ENCODE peak calls at places on chromosomes 2 and 18, in six cellular contexts. W is H54; J is NCI-H1092 treated with DMSO at 0.1 percent for 48 hours; E is RWPE2; O is stimulated activated CD8-positive, alpha-beta memory T cell treated with anti-CD3 and anti-CD28 coated beads, Interleukin-4, amount 100 ng/mL, for 1 hour; A is left cardiac atrium. X is an unnamed sample.

GRCh38 chr2:171671867-171672266 is 15.4 kb upstream of the DYNC1I2 start:
- DNase-seq in J (no peak), E (no peak), O (no peak), A (no peak), W (no peak), X (no peak)

GRCh38 chr18:35553300-35553699 is 28.2 kb upstream of the GALNT1 start:
- DNase-seq in A (no peak), O (no peak), J (no peak), E (no peak), W (no peak), X (no peak)

GRCh38 chr2:159557437-159558034 is 58.8 kb downstream of the BAZ2B start:
- DNase-seq in W (no peak), E (no peak), O (no peak), J (no peak), A (no peak), X (no peak)

GRCh38 chr2:169038338-169038757 is 7.2 kb upstream of the ABCB11 start:
- DNase-seq in W (peak; percentile 2), E (no peak), A (no peak), O (no peak), J (no peak), X (no peak)

GRCh38 chr2:190887089-190887488 is 6.5 kb downstream of the GLS start:
- DNase-seq in E (no peak), A (no peak), O (no peak), J (no peak), W (no peak), X (no peak)

GRCh38 chr2:105935048-105935447 is 190.3 kb downstream of the NCK2 start:
- DNase-seq in O (no peak), A (no peak), W (no peak), J (no peak), E (no peak), X (no peak)

GRCh38 chr18:67511840-67512239 is 4.7 kb downstream of the DSEL start:
- DNase-seq in E (no peak), O (no peak), W (no peak), A (no peak), J (no peak), X (no peak)

GRCh38 chr18:79845164-79845563 is 47.4 kb downstream of the KCNG2 start:
- DNase-seq in O (no peak), A (no peak), E (no peak), W (no peak), J (no peak), X (no peak)

GRCh38 chr2:42141687-42142475 is 27.3 kb upstream of the EML4 start:
- DNase-seq in E (no peak), J (peak; percentile 22), W (no peak), O (no peak), A (peak; percentile 67), X (peak; percentile 88)

GRCh38 chr18:50193796-50194622 is 938 bp downstream of the MYO5B start:
- DNase-seq in W (no peak), J (no peak), E (no peak), O (no peak), A (no peak), X (peak; percentile 15)

GRCh38 chr2:191247381-191248057 is 2.3 kb downstream of the MYO1B start:
- DNase-seq in A (no peak), J (no peak), W (peak; percentile 78), O (no peak), E (peak; percentile 66), X (no peak)

GRCh38 chr18:47118986-47119385 is 31.3 kb downstream of the HDHD2 start:
- DNase-seq in A (no peak), O (no peak), E (no peak), J (no peak), W (no peak), X (no peak)

GRCh38 chr2:121333834-121334558 is 49.0 kb upstream of the TFCP2L1 start:
- DNase-seq in O (no peak), J (no peak), A (no peak), W (no peak), E (no peak), X (no peak)

GRCh38 chr2:16035747-16036745 is 95.7 kb downstream of the MYCN start:
- DNase-seq in E (no peak), W (no peak), A (no peak), O (no peak), J (no peak), X (no peak)

GRCh38 chr2:172445851-172446250 is 18.5 kb downstream of the ITGA6 start:
- DNase-seq in W (no peak), J (no peak), O (no peak), A (peak; percentile 39), E (no peak), X (no peak)

GRCh38 chr2:40451926-40452605 is at the start of gene SLC8A1:
- DNase-seq in E (no peak), W (no peak), J (peak; percentile 49), O (no peak), A (peak; percentile 33), X (peak; percentile 53)

GRCh38 chr2:72630767-72631166 is 195.1 kb downstream of the EXOC6B start:
- DNase-seq in W (no peak), J (no peak), E (no peak), O (no peak), A (no peak), X (no peak)

GRCh38 chr2:163987175-163987574 is 251.4 kb upstream of the FIGN start:
- DNase-seq in J (no peak), A (no peak), W (no peak), E (no peak), O (no peak), X (no peak)

GRCh38 chr2:16398487-16399043 is 267.1 kb downstream of the CYRIA start:
- DNase-seq in J (no peak), W (no peak), A (no peak), E (no peak), O (no peak), X (no peak)

GRCh38 chr2:29629495-29629894 is 291.9 kb downstream of the ALK start:
- DNase-seq in E (no peak), J (no peak), W (no peak), A (no peak), O (no peak), X (no peak)

GRCh38 chr2:152413228-152414030 is 78.5 kb downstream of the FMNL2 start:
- DNase-seq in W (no peak), O (no peak), E (no peak), A (no peak), J (no peak), X (no peak)

GRCh38 chr2:239583879-239584859 is 183.3 kb upstream of the HDAC4 start:
- DNase-seq in J (no peak), A (peak; percentile 14), W (no peak), E (no peak), O (no peak), X (no peak)

GRCh38 chr2:99653433-99653832 is 163.6 kb upstream of the REV1 start:
- DNase-seq in A (no peak), J (no peak), W (no peak), E (no peak), O (no peak), X (no peak)

GRCh38 chr2:69238449-69239031 is 148.5 kb downstream of the GFPT1 start:
- DNase-seq in E (no peak), W (no peak), A (no peak), J (no peak), O (no peak), X (no peak)

GRCh38 chr2:237697586-237698337 is 70.4 kb downstream of the LRRFIP1 start:
- DNase-seq in W (no peak), O (no peak), J (no peak), E (no peak), A (no peak), X (no peak)

GRCh38 chr18:45777393-45777792 is 48.1 kb upstream of the SIGLEC15 start:
- DNase-seq in A (no peak), W (no peak), E (no peak), O (no peak), J (no peak), X (no peak)

GRCh38 chr2:15939556-15939853 is 845 bp upstream of the MYCN start:
- DNase-seq in J (no peak), W (no peak), O (no peak), A (peak; percentile 69), E (no peak), X (no peak)

X was measured in heart right ventricle.